ENCODE peak calls at places on chromosomes 6 and 20, in ten cellular contexts. I is endothelial cell of umbilical vein, H is body of pancreas, O is thyroid gland, A is right lobe of liver, M is A549, P is HepG2, B is Peyer's patch, W is heart left ventricle, Y is adrenal gland. Q is an unnamed sample. For H3K4me1, the result is how much of the 10 kb centered on the place peaks cover.

GRCh38 chr6:160454303-160454702 is 106.1 kb downstream of the SLC22A3 start:
- DNase-seq in W (no peak), O (no peak), M (no peak), A (no peak), H (no peak), P (peak), Y (no peak), B (no peak), I (no peak), Q (no peak)

GRCh38 chr6:129370268-129370916 is 339.6 kb downstream of the ARHGAP18 start:
- DNase-seq in P (peak), B (no peak), A (no peak), H (peak), M (peak), W (no peak), Y (peak), I (peak), O (peak), Q (no peak)

GRCh38 chr6:29967379-29968010 is 25.2 kb downstream of the HLA-A start:
- DNase-seq in A (no peak), P (peak), W (peak), I (peak), M (no peak), H (peak), Y (no peak), B (no peak), O (peak), Q (no peak)

GRCh38 chr6:119147101-119148053 is 68.9 kb upstream of the FAM184A start:
- DNase-seq in M (peak), H (peak), Y (peak), B (peak), W (peak), O (no peak), I (peak), A (no peak), P (peak), Q (peak)

GRCh38 chr6:111673871-111674270 is 68.2 kb upstream of the TRAF3IP2 start:
- DNase-seq in W (no peak), P (no peak), A (no peak), H (no peak), O (no peak), M (no peak), I (no peak), Y (no peak), B (no peak), Q (no peak)

GRCh38 chr6:31729979-31730630 is 1.0 kb upstream of the DDAH2 start:
- DNase-seq in O (peak), W (peak), M (peak), B (peak), A (peak), H (peak), I (peak), P (peak), Y (peak), Q (peak)

GRCh38 chr6:7276199-7276524 is 36.8 kb downstream of the SSR1 start:
- DNase-seq in P (no peak), M (no peak), O (no peak), Y (no peak), W (no peak), B (no peak), I (no peak), A (no peak), H (no peak), Q (no peak)

GRCh38 chr20:11305406-11305805 is 612.3 kb upstream of the BTBD3 start:
- DNase-seq in Y (no peak), H (no peak), O (no peak), B (no peak), P (no peak), I (peak), M (no peak), A (no peak), W (no peak), Q (no peak)

GRCh38 chr6:87494761-87495422 is 22.1 kb downstream of the SLC35A1 start:
- DNase-seq in Y (no peak), O (no peak), W (no peak), I (no peak), P (no peak), B (no peak), A (no peak), H (no peak), M (no peak), Q (no peak)

GRCh38 chr6:63589955-63590411 is 17.7 kb downstream of the LOC128125822 start:
- DNase-seq in W (no peak), A (no peak), M (no peak), I (no peak), P (peak), O (no peak), B (no peak), H (no peak), Y (peak), Q (no peak)

GRCh38 chr20:9114709-9115108 is 45.8 kb downstream of the PLCB4 start:
- DNase-seq in P (no peak), Y (no peak), A (no peak), H (no peak), I (no peak), M (no peak), O (no peak), W (no peak), B (no peak), Q (no peak)

GRCh38 chr6:17905611-17906592 is 81.5 kb downstream of the KIF13A start:
- DNase-seq in B (no peak), P (no peak), W (no peak), M (peak), I (no peak), H (no peak), A (no peak), Y (no peak), O (no peak), Q (no peak)

GRCh38 chr6:34462561-34462971 is 3.3 kb upstream of the PACSIN1 start:
- DNase-seq in Y (peak), A (peak), B (peak), O (peak), I (no peak), W (peak), P (peak), H (peak), M (peak), Q (no peak)

GRCh38 chr6:23145801-23146200 is 576.4 kb downstream of the HDGFL1 start:
- DNase-seq in I (no peak), W (no peak), P (no peak), A (no peak), B (no peak), H (no peak), Y (no peak), M (no peak), O (no peak), Q (no peak)

GRCh38 chr6:75202676-75203131 is 3.1 kb downstream of the COL12A1 start:
- DNase-seq in Y (no peak), W (no peak), H (no peak), A (no peak), I (no peak), B (no peak), M (no peak), O (no peak), P (no peak), Q (no peak)

GRCh38 chr6:150697515-150697914 is 97.8 kb downstream of the PLEKHG1 start:
- DNase-seq in Y (no peak), A (peak), W (no peak), O (no peak), P (no peak), M (peak), H (no peak), B (no peak), I (no peak), Q (peak)

GRCh38 chr6:112298816-112299281 is 44.5 kb upstream of the LAMA4 start:
- DNase-seq in P (no peak), H (no peak), Y (no peak), W (no peak), M (peak), O (no peak), A (no peak), B (no peak), I (peak), Q (no peak)

GRCh38 chr6:22954749-22955385 is 385.5 kb downstream of the HDGFL1 start:
- DNase-seq in H (no peak), W (no peak), P (peak), A (no peak), I (peak), Y (no peak), B (no peak), O (no peak), M (peak), Q (no peak)

DNA sequence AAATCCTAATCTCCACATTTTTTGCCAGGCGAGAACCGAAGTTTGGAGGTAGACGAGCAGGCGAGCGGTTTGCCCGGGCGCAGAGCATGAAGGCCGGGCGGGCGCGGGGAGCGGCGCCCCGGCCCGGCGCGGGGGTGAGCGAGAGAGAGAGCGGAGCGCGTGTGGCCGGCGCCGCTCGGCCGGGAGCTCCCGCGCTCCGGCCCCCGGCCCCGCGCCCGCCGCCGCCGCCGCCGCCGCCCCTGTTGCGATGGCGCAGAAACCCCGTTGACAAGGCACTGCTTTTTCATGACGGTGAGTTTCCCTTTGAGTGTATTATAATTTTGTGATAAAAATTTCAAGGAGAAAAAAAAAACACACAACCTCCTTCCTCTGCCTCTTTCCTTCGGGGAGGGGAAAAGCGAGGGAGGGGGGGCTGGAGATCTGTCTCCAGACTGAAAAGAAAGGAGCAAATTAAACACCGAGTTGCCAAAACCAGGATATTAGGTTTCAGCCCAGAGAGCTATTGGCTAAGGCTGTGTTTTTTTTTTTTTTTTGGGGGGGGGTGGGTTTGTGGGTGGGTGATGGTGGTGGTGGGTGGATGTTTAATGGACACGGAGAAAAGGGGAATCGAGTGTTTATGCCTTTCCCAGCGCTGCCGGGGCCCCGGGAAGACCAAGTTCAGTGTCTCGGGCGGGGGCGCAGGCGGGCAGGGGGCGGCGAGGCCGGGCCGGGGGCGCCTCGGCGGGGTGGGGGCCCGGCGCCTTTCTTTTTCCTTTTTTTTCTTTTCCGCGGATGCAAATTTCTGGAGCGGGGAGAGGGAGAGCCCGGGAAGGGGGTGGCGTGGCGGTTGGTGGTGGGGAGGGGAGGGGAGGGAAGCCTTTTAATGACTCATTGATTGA is at the start of gene BICRAL:
- DNase-seq in W (peak), P (peak), M (peak), H (peak), I (peak), B (peak), A (peak), O (peak), Y (peak), Q (peak)
- TF ChIP-seq POLR2A in W (no peak), P (peak), M (peak), H (no peak), I (no peak), B (peak), A (no peak), O (peak), Y (peak), Q (peak)

DNA sequence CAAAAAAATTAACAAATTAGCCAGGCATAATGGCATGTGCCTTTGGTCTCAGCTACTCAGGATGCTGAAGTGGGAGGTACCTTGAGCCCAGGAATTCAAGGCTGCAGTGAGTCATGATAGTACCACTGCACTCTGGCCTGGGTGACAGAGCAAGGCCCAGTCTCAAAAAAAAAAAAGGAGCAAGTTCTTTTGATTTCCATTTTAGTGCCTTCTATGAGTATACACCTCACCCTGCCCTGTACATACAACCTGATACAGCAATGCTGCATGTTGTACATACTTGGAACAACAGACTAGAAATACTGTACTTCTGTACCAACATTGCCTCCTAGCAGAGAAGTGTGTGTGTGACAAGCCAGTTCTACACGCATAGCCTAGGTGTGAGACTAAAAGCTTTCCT is 97.3 kb upstream of the CARMIL1 start:
- DNase-seq in A (no peak), I (no peak), P (no peak), M (no peak), W (no peak), Y (peak), B (no peak), H (no peak), O (no peak), Q (no peak)
- TF ChIP-seq CTCF in A (no peak), I (no peak), P (no peak), M (no peak), W (no peak), Y (no peak), B (no peak), H (no peak), O (no peak), Q (no peak)

DNA sequence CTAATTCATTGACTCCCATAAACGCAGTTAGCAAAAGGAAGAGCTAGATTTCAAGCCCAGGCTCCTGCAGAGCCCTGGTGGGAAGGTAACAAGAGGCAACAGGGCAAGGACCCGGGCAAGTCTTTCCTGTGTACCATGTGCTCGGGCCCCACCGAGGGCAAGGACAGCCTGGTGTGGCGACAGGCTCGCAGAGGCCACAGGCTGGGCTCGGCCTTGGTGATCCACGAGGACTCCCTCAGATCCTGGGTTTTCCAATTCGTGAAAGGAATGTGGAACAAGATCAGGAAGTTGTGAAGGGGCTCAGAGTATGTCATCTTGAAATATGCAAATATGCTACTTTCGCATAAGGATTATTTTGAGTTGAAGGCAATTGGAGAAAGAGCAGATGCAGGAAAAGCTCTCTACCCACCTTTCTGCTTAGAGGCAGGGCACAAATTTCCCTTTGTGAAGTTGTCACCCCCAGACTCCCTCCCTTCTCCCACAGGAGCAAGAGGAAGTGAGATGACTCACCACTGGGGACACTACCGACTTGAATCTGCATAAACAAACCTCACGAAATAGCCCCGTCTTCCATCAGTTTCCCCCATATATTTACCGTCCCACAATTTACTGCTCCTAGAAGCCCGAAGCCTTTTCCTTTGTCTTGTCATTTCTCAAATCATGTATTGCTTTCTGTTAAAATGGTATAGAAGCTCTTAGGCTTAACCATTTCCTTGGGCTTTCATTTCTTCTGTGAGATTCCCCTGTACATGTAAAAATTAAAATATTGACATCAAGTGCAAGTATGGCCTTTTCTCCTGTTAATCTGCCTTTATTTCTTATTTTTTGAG is 79.0 kb downstream of the PSMG4 start:
- DNase-seq in A (no peak), P (peak), H (no peak), I (peak), O (no peak), B (no peak), W (no peak), M (peak), Y (peak), Q (no peak)
- H3K4me1 ChIP-seq in A (under half), P (half or more), H (half or more), I (under half), O (under half), B (under half), W (under half), M (under half), Y (under half), Q (half or more)

DNA sequence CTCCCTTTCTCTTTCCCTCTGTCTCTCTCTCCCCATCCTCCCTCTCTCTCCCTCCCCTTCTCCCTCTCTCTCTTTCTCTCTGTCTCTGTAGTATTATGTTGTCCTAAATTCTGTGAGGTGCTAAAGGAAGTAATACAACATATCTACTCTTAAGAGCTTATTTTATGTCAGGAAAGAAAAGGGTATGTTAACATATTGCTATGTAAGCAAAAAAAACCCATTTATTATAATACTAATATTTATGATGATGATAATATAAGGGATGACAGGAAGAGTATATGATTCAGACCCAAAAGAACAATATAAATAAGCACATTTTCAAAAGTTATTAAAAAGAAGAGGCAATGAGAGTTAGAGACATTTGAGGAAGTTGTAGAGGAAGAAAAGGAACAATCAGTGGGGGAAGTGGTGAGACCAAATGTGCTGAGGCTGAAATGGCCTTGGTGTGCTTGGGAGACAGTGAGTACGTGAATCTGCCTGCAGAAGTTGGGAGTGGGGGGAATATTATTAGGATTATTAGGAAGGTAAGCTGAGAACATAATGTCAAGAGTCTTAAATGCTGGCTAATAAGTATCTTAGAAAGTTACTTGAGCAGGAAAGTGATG is 303.6 kb upstream of the FERMT1 start:
- DNase-seq in H (no peak), B (no peak), P (no peak), W (no peak), O (no peak), M (no peak), A (no peak), I (no peak), Y (no peak), Q (no peak)
- TF ChIP-seq POLR2A in H (no peak), B (no peak), P (no peak), W (no peak), O (no peak), M (no peak), A (no peak), I (no peak), Y (no peak), Q (no peak)

GRCh38 chr6:126176266-126176665 is 163.6 kb upstream of the CENPW start:
- DNase-seq in B (no peak), H (no peak), I (peak), P (peak), A (no peak), M (peak), O (no peak), Y (no peak), W (no peak), Q (no peak)
- TF ChIP-seq CTCF in B (no peak), H (no peak), I (peak), P (peak), A (no peak), M (peak), O (no peak), Y (peak), W (no peak), Q (no peak)